ENCODE peak calls at places on chromosome 21, in seven cellular contexts. T, L, B, X, M, U and H are unnamed samples.

GRCh38 chr21:33232640-33233039 is 2.9 kb downstream of the IFNAR2 start:
- DNase-seq in M (no peak), T (no peak), X (no peak), L (no peak), B (no peak), U (no peak), H (no peak)

GRCh38 chr21:27649746-27650145 is 682.9 kb upstream of the ADAMTS5 start:
- DNase-seq in M (no peak), X (no peak), B (no peak), T (no peak), U (no peak), L (no peak), H (no peak)

GRCh38 chr21:45874716-45875415 is 106.7 kb upstream of the COL6A1 start:
- DNase-seq in L (no peak), X (peak; percentile 87), T (peak; percentile 50), B (no peak), M (peak; percentile 83), U (no peak), H (peak; percentile 98)

GRCh38 chr21:34885636-34886553 is 163.2 kb downstream of the RUNX1 start:
- DNase-seq in T (peak; percentile 80), L (peak; percentile 21), B (no peak), U (no peak), X (no peak), M (peak; percentile 64), H (no peak)

GRCh38 chr21:35512321-35512720 is 463.2 kb upstream of the RUNX1 start:
- DNase-seq in T (no peak), X (peak; percentile 17), U (no peak), L (no peak), M (no peak), B (no peak), H (no peak)

GRCh38 chr21:26933448-26933847 is 33.4 kb downstream of the ADAMTS5 start:
- DNase-seq in M (no peak), L (no peak), X (no peak), B (no peak), T (no peak), U (no peak), H (no peak)

GRCh38 chr21:44428281-44428942 is 26.9 kb upstream of the LRRC3 start:
- DNase-seq in T (peak; percentile 88), M (peak; percentile 94), U (peak; percentile 1), B (peak; percentile 48), L (no peak), X (no peak), H (peak; percentile 47)

GRCh38 chr21:44414291-44415072 is 40.8 kb upstream of the LRRC3 start:
- DNase-seq in U (no peak), M (no peak), T (no peak), B (no peak), L (no peak), X (no peak), H (no peak)

GRCh38 chr21:17554619-17555472 is 42.0 kb downstream of the CXADR start:
- DNase-seq in X (no peak), T (no peak), L (no peak), B (no peak), U (no peak), M (peak; percentile 19), H (no peak)

GRCh38 chr21:17819878-17820232 is 699 bp upstream of the C21orf91 start:
- DNase-seq in L (peak; percentile 71), T (no peak), B (peak; percentile 85), M (no peak), X (no peak), U (no peak), H (no peak)

GRCh38 chr21:30818837-30819236 is 5.8 kb upstream of the KRTAP8-1 start:
- DNase-seq in M (no peak), B (no peak), U (no peak), T (no peak), L (no peak), X (no peak), H (no peak)

GRCh38 chr21:46124926-46125845 is 27.3 kb downstream of the COL6A2 start:
- DNase-seq in B (no peak), M (no peak), T (no peak), U (no peak), X (no peak), L (no peak), H (peak; percentile 10)

GRCh38 chr21:41571938-41572510 is 64.1 kb upstream of the TMPRSS2 start:
- DNase-seq in L (no peak), U (no peak), X (no peak), M (no peak), T (no peak), B (no peak), H (no peak)

GRCh38 chr21:17738171-17738953 is 80.8 kb downstream of the C21orf91 start:
- DNase-seq in L (no peak), B (no peak), T (no peak), X (no peak), M (no peak), U (no peak), H (no peak)

GRCh38 chr21:36753556-36753955 is 54.6 kb downstream of the SIM2 start:
- DNase-seq in B (no peak), L (no peak), T (no peak), X (no peak), U (no peak), M (no peak), H (peak; percentile 40)

GRCh38 chr21:46049890-46050650 is 47.8 kb upstream of the COL6A2 start:
- DNase-seq in U (no peak), L (no peak), B (no peak), M (no peak), T (no peak), X (no peak), H (no peak)

GRCh38 chr21:46060596-46061061 is 37.3 kb upstream of the COL6A2 start:
- DNase-seq in L (no peak), M (no peak), X (peak; percentile 100), T (peak; percentile 49), B (no peak), U (no peak), H (peak; percentile 97)

GRCh38 chr21:37503848-37504467 is 137.4 kb downstream of the DYRK1A start:
- DNase-seq in U (no peak), X (peak; percentile 66), M (no peak), B (no peak), L (no peak), T (no peak), H (no peak)

GRCh38 chr21:32140212-32141008 is 138.4 kb downstream of the MIS18A start:
- DNase-seq in B (no peak), U (no peak), L (no peak), M (no peak), T (no peak), X (peak; percentile 26), H (no peak)

GRCh38 chr21:45511661-45512431 is 30.4 kb downstream of the SLC19A1 start:
- DNase-seq in X (no peak), U (peak; percentile 19), M (no peak), L (no peak), B (no peak), T (no peak), H (no peak)

GRCh38 chr21:44925027-44925755 is 4.5 kb upstream of the ITGB2 start:
- DNase-seq in X (peak; percentile 65), B (no peak), T (no peak), L (no peak), M (no peak), U (no peak), H (no peak)

GRCh38 chr21:37627074-37627473 is 260.5 kb downstream of the DYRK1A start:
- DNase-seq in L (no peak), T (no peak), U (no peak), B (no peak), M (no peak), X (no peak), H (no peak)